ENCODE peak calls at places on chromosome 22, in four cellular contexts. B, J, A and N are unnamed samples.
A peak's percentile ranks its signal among the peaks of the same experiment; 100 is the strongest.

GRCh38 chr22:36366291-36366708 is 21.5 kb downstream of the MYH9 start:
- DNase-seq in A (no peak), B (peak; percentile 77), J (no peak), N (no peak)

GRCh38 chr22:45688606-45689080 is 17.0 kb downstream of the ATXN10 start:
- DNase-seq in B (no peak), J (peak; percentile 65), A (no peak), N (no peak)

GRCh38 chr22:19761022-19761499 is 483 bp downstream of the TBX1 start:
- DNase-seq in J (no peak), A (no peak), B (no peak), N (no peak)

GRCh38 chr22:17754233-17754925 is 19.9 kb downstream of the BID start:
- DNase-seq in B (no peak), J (peak; percentile 45), A (no peak), N (no peak)

GRCh38 chr22:48223488-48224190 is 1461.2 kb downstream of the TBC1D22A start:
- DNase-seq in A (no peak), B (no peak), J (no peak), N (no peak)

GRCh38 chr22:33569547-33569946 is 350.7 kb downstream of the LARGE1 start:
- DNase-seq in A (no peak), J (no peak), B (no peak), N (no peak)

GRCh38 chr22:21697021-21697771 is 31.4 kb downstream of the PPIL2 start:
- DNase-seq in J (no peak), A (no peak), B (no peak), N (no peak)

GRCh38 chr22:20852076-20852475 is 6.5 kb downstream of the PI4KA start:
- DNase-seq in A (no peak), B (no peak), J (no peak), N (no peak)

GRCh38 chr22:18078329-18079041 is 695 bp downstream of the PEX26 start:
- DNase-seq in A (peak; percentile 18), J (peak; percentile 11), B (no peak), N (peak; percentile 58)

GRCh38 chr22:49305966-49306631 is 521.6 kb downstream of the BRD1 start:
- DNase-seq in B (no peak), J (no peak), A (no peak), N (no peak)

GRCh38 chr22:30159561-30160353 is 79.5 kb downstream of the HORMAD2 start:
- DNase-seq in A (no peak), J (no peak), B (no peak), N (no peak)

GRCh38 chr22:44972363-44973083 is 37.3 kb downstream of the PHF21B start:
- DNase-seq in A (no peak), J (no peak), B (no peak), N (no peak)

GRCh38 chr22:24730864-24731263 is 43.7 kb downstream of the PIWIL3 start:
- DNase-seq in B (no peak), J (no peak), A (no peak), N (no peak)

GRCh38 chr22:23248583-23248982 is 68.3 kb downstream of the BCR start:
- DNase-seq in J (no peak), A (no peak), B (no peak), N (no peak)

GRCh38 chr22:36386351-36386899 is 1.3 kb downstream of the MYH9 start:
- DNase-seq in B (no peak), J (no peak), A (no peak), N (peak; percentile 38)

GRCh38 chr22:29523761-29524160 is 29.8 kb downstream of the THOC5 start:
- DNase-seq in J (no peak), A (no peak), B (no peak), N (no peak)

GRCh38 chr22:47015589-47016178 is 253.2 kb downstream of the TBC1D22A start:
- DNase-seq in A (no peak), B (no peak), J (no peak), N (no peak)

GRCh38 chr22:36368359-36368983 is 19.3 kb downstream of the MYH9 start:
- DNase-seq in J (peak; percentile 71), B (no peak), A (no peak), N (no peak)

GRCh38 chr22:19117111-19117512 is 5.1 kb downstream of the DGCR2 start:
- DNase-seq in A (no peak), J (no peak), B (no peak), N (no peak)